ENCODE peak calls at places on chromosomes 6 and 20, in six cellular contexts. X is HS-27A, I is sigmoid colon, B is Peyer's patch, G is GM20000, J is amniotic epithelial cell. M is an unnamed sample.

GRCh38 chr20:10521068-10521834 is 86.1 kb downstream of the SLX4IP start:
- DNase-seq in G (no peak), I (peak), B (no peak), X (peak), J (peak), M (peak)

GRCh38 chr6:21071783-21072468 is 521.6 kb upstream of the SOX4 start:
- DNase-seq in G (no peak), J (no peak), X (no peak), I (no peak), B (no peak), M (no peak)

GRCh38 chr6:157385482-157385881 is 4.5 kb downstream of the ZDHHC14 start:
- DNase-seq in J (no peak), I (no peak), X (no peak), G (no peak), B (no peak), M (no peak)

GRCh38 chr6:155247618-155248017 is 16.2 kb upstream of the CLDN20 start:
- DNase-seq in X (peak), I (no peak), J (peak), G (no peak), B (no peak), M (peak)

GRCh38 chr6:31462026-31462963 is 35.6 kb upstream of the MICB start:
- DNase-seq in B (no peak), X (no peak), J (peak), G (no peak), I (no peak), M (peak)

GRCh38 chr20:34246126-34246626 is 5.0 kb downstream of the ASIP start:
- DNase-seq in G (no peak), J (no peak), B (no peak), X (no peak), I (no peak), M (no peak)

GRCh38 chr6:143276436-143276835 is 174.1 kb downstream of the ADAT2 start:
- DNase-seq in G (peak), I (no peak), X (no peak), B (no peak), J (no peak), M (no peak)

GRCh38 chr6:92479821-92480220 is 939.5 kb downstream of the EPHA7 start:
- DNase-seq in X (no peak), I (no peak), B (no peak), G (no peak), J (peak), M (peak)

GRCh38 chr20:13340088-13340487 is 119.0 kb downstream of the ISM1 start:
- DNase-seq in X (no peak), I (no peak), J (no peak), G (no peak), B (no peak), M (no peak)

GRCh38 chr20:3818155-3819151 is 1.9 kb upstream of the AP5S1 start:
- DNase-seq in X (no peak), G (peak), J (peak), B (peak), I (peak), M (peak)

GRCh38 chr6:149963462-149964242 is at the start of gene ULBP1:
- DNase-seq in J (peak), X (no peak), G (peak), B (peak), I (peak), M (peak)

GRCh38 chr20:36230019-36230418 is 6.3 kb upstream of the AAR2 start:
- DNase-seq in B (no peak), J (no peak), X (no peak), G (no peak), I (no peak), M (no peak)

GRCh38 chr6:32115623-32116022 is 6.5 kb upstream of the TNXB start:
- DNase-seq in B (no peak), I (no peak), X (no peak), J (no peak), G (no peak), M (no peak)

GRCh38 chr20:9051508-9051907 is 17.4 kb upstream of the PLCB4 start:
- DNase-seq in I (no peak), B (no peak), G (no peak), X (peak), J (peak), M (peak)

GRCh38 chr20:20215976-20216727 is 151.8 kb upstream of the INSM1 start:
- DNase-seq in G (no peak), X (no peak), I (no peak), J (no peak), B (no peak), M (no peak)

GRCh38 chr6:74731921-74732320 is 473.9 kb downstream of the COL12A1 start:
- DNase-seq in I (no peak), X (no peak), B (no peak), G (no peak), J (peak), M (peak)

GRCh38 chr6:5025911-5026819 is 22.3 kb upstream of the RPP40 start:
- DNase-seq in X (no peak), J (peak), G (no peak), B (no peak), I (peak), M (peak)

GRCh38 chr6:134175532-134176282 is 123.3 kb upstream of the SLC2A12 start:
- DNase-seq in G (peak), X (peak), J (peak), B (peak), I (peak), M (peak)

GRCh38 chr6:166664135-166664534 is 37.1 kb upstream of the RPS6KA2 start:
- DNase-seq in J (peak), I (no peak), G (no peak), B (no peak), X (no peak), M (no peak)

GRCh38 chr6:36071714-36072113 is 44.1 kb downstream of the MAPK14 start:
- DNase-seq in J (no peak), X (no peak), I (no peak), B (no peak), G (no peak), M (no peak)

GRCh38 chr6:126534418-126534817 is 194.5 kb downstream of the CENPW start:
- DNase-seq in J (no peak), G (no peak), B (no peak), I (no peak), X (no peak), M (no peak)

GRCh38 chr20:58408603-58409246 is 19.7 kb downstream of the VAPB start:
- DNase-seq in X (no peak), G (peak), I (no peak), B (no peak), J (no peak), M (peak)

GRCh38 chr20:19321176-19321575 is 108.7 kb downstream of the SLC24A3 start:
- DNase-seq in G (no peak), I (no peak), B (no peak), J (no peak), X (no peak), M (no peak)

GRCh38 chr6:32169211-32169610 is 4.8 kb downstream of the EGFL8 start:
- DNase-seq in B (peak), G (no peak), X (no peak), J (no peak), I (no peak), M (no peak)

GRCh38 chr6:20548264-20548663 is 14.0 kb downstream of the CDKAL1 start:
- DNase-seq in I (no peak), B (no peak), X (no peak), J (no peak), G (no peak), M (no peak)

GRCh38 chr6:144931172-144932035 is 646.3 kb downstream of the UTRN start:
- DNase-seq in J (peak), B (no peak), X (no peak), G (peak), I (no peak), M (peak)

GRCh38 chr6:54698974-54699373 is 147.6 kb upstream of the FAM83B start:
- DNase-seq in J (no peak), G (peak), I (no peak), X (no peak), B (no peak), M (no peak)

GRCh38 chr20:31860431-31861345 is 9.6 kb downstream of the DUSP15 start:
- DNase-seq in I (no peak), J (peak), B (no peak), X (no peak), G (no peak), M (peak)

GRCh38 chr20:33785503-33785902 is 25.6 kb upstream of the CHMP4B start:
- DNase-seq in X (no peak), G (no peak), B (no peak), I (no peak), J (no peak), M (no peak)

GRCh38 chr20:46220808-46221207 is 87.5 kb downstream of the CDH22 start:
- DNase-seq in J (no peak), X (no peak), I (no peak), B (no peak), G (no peak), M (no peak)

GRCh38 chr6:11196511-11197174 is 35.8 kb downstream of the NEDD9 start:
- DNase-seq in X (peak), I (no peak), J (peak), B (no peak), G (no peak), M (peak)

GRCh38 chr6:106066984-106067383 is 19.2 kb upstream of the PRDM1 start:
- DNase-seq in B (no peak), X (no peak), J (no peak), I (no peak), G (no peak), M (peak)

GRCh38 chr6:35213824-35214756 is at the start of gene SCUBE3:
- DNase-seq in X (no peak), J (peak), B (peak), G (peak), I (no peak), M (peak)

GRCh38 chr20:3679749-3680700 is 1.8 kb downstream of the ADAM33 start:
- DNase-seq in G (no peak), X (no peak), B (no peak), J (peak), I (peak), M (peak)

GRCh38 chr20:25320035-25320800 is 70.4 kb downstream of the ABHD12 start:
- DNase-seq in G (no peak), X (no peak), B (no peak), J (no peak), I (peak), M (no peak)